ENCODE peak calls at places on chromosomes 6 and 20, in five cellular contexts. X is PC-3, N is fibroblast of lung, V is astrocyte, C is A673. F is an unnamed sample.

GRCh38 chr6:35278708-35279107 is 18.9 kb upstream of the DEF6 start:
- DNase-seq in C (no peak), V (no peak), X (no peak), N (no peak), F (no peak)

GRCh38 chr6:14822689-14823088 is 423.2 kb upstream of the JARID2 start:
- DNase-seq in X (no peak), N (peak), C (peak), V (peak), F (no peak)

GRCh38 chr6:169893624-169894023 is 142.2 kb downstream of the ERMARD start:
- DNase-seq in N (no peak), X (no peak), V (no peak), C (no peak), F (no peak)

GRCh38 chr20:23445596-23446217 is 6.2 kb downstream of the CSTL1 start:
- DNase-seq in N (peak), X (peak), C (no peak), V (peak), F (no peak)

GRCh38 chr20:46027245-46027853 is 1.7 kb upstream of the SLC12A5 start:
- DNase-seq in N (peak), C (peak), X (peak), V (peak), F (peak)

GRCh38 chr6:158539363-158539762 is 20.5 kb upstream of the TMEM181 start:
- DNase-seq in C (no peak), N (no peak), X (no peak), V (no peak), F (no peak)

GRCh38 chr6:5261545-5262109 is 314 bp downstream of the FARS2 start:
- DNase-seq in X (peak), V (no peak), C (no peak), N (no peak), F (no peak)

GRCh38 chr6:56356431-56356830 is 109.1 kb upstream of the COL21A1 start:
- DNase-seq in C (peak), X (peak), V (peak), N (peak), F (no peak)

GRCh38 chr20:2873747-2874041 is 413 bp downstream of the PTPRA start:
- DNase-seq in N (peak), V (no peak), X (peak), C (peak), F (no peak)

GRCh38 chr20:51541189-51542032 is 1.1 kb downstream of the NFATC2 start:
- DNase-seq in X (no peak), N (peak), V (peak), C (peak), F (no peak)

GRCh38 chr6:4225207-4225872 is 90.0 kb upstream of the ECI2 start:
- DNase-seq in N (peak), X (no peak), V (peak), C (no peak), F (no peak)

GRCh38 chr6:108578595-108579038 is 17.9 kb downstream of the FOXO3 start:
- DNase-seq in V (peak), C (no peak), N (peak), X (no peak), F (no peak)

GRCh38 chr6:52231411-52232127 is 12.7 kb downstream of the IL17F start:
- DNase-seq in V (no peak), C (no peak), N (no peak), X (no peak), F (no peak)

GRCh38 chr6:145814035-145814500 is 527 bp downstream of the FBXO30 start:
- DNase-seq in N (peak), C (peak), X (peak), V (peak), F (no peak)

GRCh38 chr20:33273117-33273851 is 9.7 kb upstream of the BPIFB1 start:
- DNase-seq in C (no peak), X (no peak), V (no peak), N (peak), F (no peak)

GRCh38 chr6:3341467-3341866 is 82.7 kb downstream of the PSMG4 start:
- DNase-seq in N (peak), V (peak), X (no peak), C (peak), F (no peak)

GRCh38 chr20:1075564-1075963 is 42.8 kb upstream of the PSMF1 start:
- DNase-seq in C (no peak), N (no peak), V (no peak), X (no peak), F (no peak)

GRCh38 chr6:114342086-114342825 is 567 bp downstream of the HS3ST5 start:
- DNase-seq in C (no peak), X (peak), N (peak), V (no peak), F (peak)

GRCh38 chr20:60884277-60884676 is 367.8 kb upstream of the CDH4 start:
- DNase-seq in X (no peak), V (no peak), C (no peak), N (no peak), F (no peak)

GRCh38 chr6:43728586-43728985 is 41.0 kb upstream of the MRPS18A start:
- DNase-seq in N (no peak), C (no peak), X (peak), V (no peak), F (no peak)

GRCh38 chr6:159075506-159076100 is 30.8 kb upstream of the TAGAP start:
- DNase-seq in N (no peak), X (no peak), C (peak), V (no peak), F (no peak)

GRCh38 chr6:149941583-149942460 is at the start of gene ULBP2:
- DNase-seq in X (peak), C (peak), N (peak), V (peak), F (peak)

GRCh38 chr6:31267504-31268371 is 4.2 kb downstream of the HLA-C start:
- DNase-seq in V (no peak), X (no peak), C (no peak), N (no peak), F (no peak)

GRCh38 chr6:149366237-149366921 is 33.7 kb upstream of the SUMO4 start:
- DNase-seq in C (no peak), N (no peak), X (no peak), V (no peak), F (no peak)

GRCh38 chr6:7644394-7644793 is 54.4 kb downstream of the SNRNP48 start:
- DNase-seq in V (no peak), N (no peak), X (peak), C (no peak), F (peak)

GRCh38 chr6:39546731-39547130 is 178.5 kb downstream of the KIF6 start:
- DNase-seq in X (no peak), C (no peak), V (no peak), N (no peak), F (no peak)

GRCh38 chr6:90467546-90467945 is 119.3 kb downstream of the MAP3K7 start:
- DNase-seq in X (no peak), N (no peak), V (no peak), C (no peak), F (no peak)

GRCh38 chr6:158853072-158853871 is 34.1 kb upstream of the EZR start:
- DNase-seq in V (peak), X (peak), N (peak), C (peak), F (peak)

GRCh38 chr6:28211840-28212509 is 13.1 kb upstream of the ZSCAN9 start:
- DNase-seq in N (no peak), C (no peak), X (peak), V (no peak), F (no peak)

GRCh38 chr6:52049252-52050050 is 38.0 kb downstream of the PKHD1 start:
- DNase-seq in N (peak), C (peak), X (peak), V (peak), F (no peak)

GRCh38 chr6:12844284-12845223 is 128.0 kb downstream of the PHACTR1 start:
- DNase-seq in V (peak), C (peak), N (peak), X (peak), F (no peak)

GRCh38 chr6:10269814-10270472 is 144.9 kb downstream of the TFAP2A start:
- DNase-seq in X (peak), V (peak), N (peak), C (no peak), F (no peak)

GRCh38 chr20:34293589-34293988 is 9.6 kb downstream of the AHCY start:
- DNase-seq in N (no peak), V (no peak), C (no peak), X (no peak), F (no peak)

GRCh38 chr6:43496370-43497128 is 13.6 kb downstream of the LRRC73 start:
- DNase-seq in V (peak), X (no peak), N (peak), C (no peak), F (peak)

GRCh38 chr6:152209211-152209610 is 401.7 kb downstream of the ESR1 start:
- DNase-seq in C (no peak), V (no peak), N (no peak), X (peak), F (no peak)

GRCh38 chr6:5112065-5112799 is 27.1 kb downstream of the PPP1R3G start:
- DNase-seq in X (peak), V (peak), C (peak), N (peak), F (peak)

GRCh38 chr6:128208078-128208477 is 307.2 kb upstream of the THEMIS start:
- DNase-seq in V (peak), N (peak), C (no peak), X (peak), F (peak)

GRCh38 chr20:59207742-59208357 is 44.2 kb downstream of the ZNF831 start:
- DNase-seq in V (no peak), X (peak), N (no peak), C (peak), F (no peak)

GRCh38 chr6:16764188-16764950 is 3.1 kb upstream of the ATXN1 start:
- DNase-seq in X (peak), C (peak), V (peak), N (peak), F (no peak)

GRCh38 chr6:16760536-16761468 is at the start of gene ATXN1:
- DNase-seq in V (no peak), N (no peak), C (peak), X (peak), F (peak)

GRCh38 chr6:16762547-16763477 is 1.6 kb upstream of the ATXN1 start:
- DNase-seq in X (peak), V (peak), C (peak), N (peak), F (peak)

GRCh38 chr6:16761469-16762264 is 407 bp upstream of the ATXN1 start:
- DNase-seq in V (peak), X (peak), C (peak), N (peak), F (peak)

GRCh38 chr6:16762265-16762546 is 946 bp upstream of the ATXN1 start:
- DNase-seq in N (peak), V (no peak), C (peak), X (no peak), F (no peak)
- TF ChIP-seq EZH2 in N (no peak), V (no peak), C (no peak), X (no peak), F (no peak)

GRCh38 chr6:88166901-88167624 is 916 bp upstream of the CNR1 start:
- DNase-seq in C (no peak), X (no peak), N (no peak), V (no peak), F (no peak)

GRCh38 chr6:88165877-88166492 is at the start of gene CNR1:
- DNase-seq in V (peak), X (no peak), C (peak), N (peak), F (no peak)

GRCh38 chr6:88165087-88165876 is 865 bp downstream of the CNR1 start:
- DNase-seq in V (no peak), N (no peak), X (no peak), C (no peak), F (no peak)

GRCh38 chr6:88167625-88167937 is 1.4 kb upstream of the CNR1 start:
- DNase-seq in X (no peak), N (no peak), V (no peak), C (no peak), F (no peak)

GRCh38 chr6:88166493-88166900 is 350 bp upstream of the CNR1 start:
- DNase-seq in C (no peak), V (no peak), X (no peak), N (no peak), F (no peak)
- TF ChIP-seq EZH2 in C (no peak), V (no peak), X (no peak), N (peak), F (no peak)

GRCh38 chr6:85463621-85464259 is 13.9 kb downstream of the NT5E start:
- DNase-seq in X (no peak), V (no peak), N (no peak), C (no peak), F (no peak)

GRCh38 chr6:85464722-85465150 is 14.9 kb downstream of the NT5E start:
- DNase-seq in X (peak), C (peak), N (peak), V (peak), F (peak)

GRCh38 chr6:85464260-85464644 is 14.4 kb downstream of the NT5E start:
- DNase-seq in N (peak), V (peak), C (peak), X (peak), F (peak)

GRCh38 chr6:85468326-85468725 is 18.4 kb downstream of the NT5E start:
- DNase-seq in C (no peak), X (no peak), V (no peak), N (no peak), F (no peak)

DNA sequence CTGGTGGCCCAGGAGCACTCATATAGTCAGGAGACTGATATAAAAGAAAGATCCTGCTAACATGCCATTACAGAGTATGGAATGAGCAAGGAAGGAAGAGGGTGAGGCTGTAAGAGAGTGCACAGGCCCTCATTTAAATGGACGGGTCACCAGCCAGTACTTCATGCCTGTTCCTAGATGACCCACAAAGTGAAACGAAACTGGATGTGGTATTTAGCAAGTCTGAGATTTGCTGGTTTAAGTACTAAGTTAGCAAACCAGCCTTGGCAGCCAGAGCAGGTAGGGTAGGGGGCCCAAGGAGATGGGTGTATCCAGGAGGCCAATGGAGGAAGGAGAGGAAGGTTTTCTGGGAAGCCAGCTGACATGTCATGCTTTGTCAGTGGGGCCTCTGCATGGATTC is 15.9 kb downstream of the NT5E start:
- DNase-seq in N (no peak), C (no peak), X (no peak), V (no peak), F (no peak)
- TF ChIP-seq EZH2 in N (no peak), C (no peak), X (no peak), V (no peak), F (no peak)

DNA sequence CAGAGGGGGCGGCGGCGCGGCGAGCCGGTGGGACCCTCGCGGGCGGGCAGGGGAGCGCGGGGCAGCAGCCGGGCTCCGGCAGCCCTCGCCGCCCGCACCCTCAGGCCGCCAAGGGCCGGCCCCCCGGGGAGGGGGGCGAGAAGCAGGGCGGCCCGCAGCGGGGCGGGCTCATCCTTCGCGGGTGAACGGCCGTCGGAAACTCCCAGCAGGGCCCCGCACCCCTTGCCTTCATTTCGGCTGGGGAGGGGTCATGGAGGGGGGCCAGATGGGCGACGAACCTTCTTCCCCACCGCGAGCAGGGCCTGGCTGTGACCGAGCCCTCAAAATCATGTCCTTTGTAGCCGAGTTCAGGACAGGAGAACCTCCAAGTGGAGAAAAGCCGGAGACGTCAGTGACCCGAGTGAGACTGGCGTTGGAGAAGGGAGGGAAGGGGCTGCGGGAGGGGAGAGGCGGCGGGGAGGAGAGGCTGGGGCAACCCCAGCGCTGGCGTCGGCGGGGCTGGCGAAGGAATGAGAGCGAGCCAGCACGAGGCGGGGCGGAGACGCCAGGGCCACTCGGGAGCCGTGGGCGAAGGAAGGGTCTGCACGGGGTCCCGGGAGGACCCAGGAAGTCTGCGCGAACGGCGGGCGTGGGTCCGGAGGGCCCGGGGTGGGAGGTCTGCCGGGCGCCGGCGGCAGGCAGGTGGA is 596 bp upstream of the FOXC1 start:
- DNase-seq in X (peak), V (no peak), C (no peak), N (no peak), F (no peak)
- TF ChIP-seq EZH2 in X (no peak), V (peak), C (peak), N (no peak), F (no peak)

GRCh38 chr20:21512634-21513180 is 1.2 kb downstream of the NKX2-2 start:
- DNase-seq in N (no peak), X (no peak), C (peak), V (no peak), F (no peak)

GRCh38 chr20:21511850-21512633 is 1.8 kb downstream of the NKX2-2 start:
- DNase-seq in C (peak), N (no peak), V (no peak), X (no peak), F (no peak)

GRCh38 chr20:21514553-21515251 is 838 bp upstream of the NKX2-2 start:
- DNase-seq in N (no peak), X (no peak), V (no peak), C (peak), F (no peak)

GRCh38 chr20:21513881-21514540 is at the start of gene NKX2-2:
- DNase-seq in N (peak), C (peak), V (peak), X (no peak), F (no peak)

DNA sequence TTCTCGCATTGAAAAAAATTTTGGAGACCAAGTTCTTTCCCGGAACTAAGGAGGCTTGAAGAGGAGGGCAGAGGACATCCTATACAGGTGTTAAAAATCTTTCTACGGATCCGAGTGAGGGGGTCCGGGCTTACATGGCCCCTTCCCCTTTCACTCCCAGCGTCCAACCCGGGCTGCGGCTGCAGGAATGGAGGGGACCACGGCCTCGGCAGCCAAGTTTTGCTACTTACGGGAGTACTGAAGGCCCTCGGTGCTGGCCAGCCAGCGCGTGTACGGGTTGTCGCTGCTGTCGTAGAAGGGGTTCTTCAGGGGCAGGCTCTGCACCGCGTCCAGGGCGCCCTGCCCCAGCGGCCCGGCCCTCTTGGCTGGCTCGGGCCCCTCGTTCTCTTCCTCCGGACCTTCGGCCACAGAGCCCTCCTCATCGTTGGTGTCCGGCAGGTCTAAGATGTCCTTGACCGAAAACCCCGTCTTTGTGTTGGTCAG is 642 bp downstream of the NKX2-2 start:
- DNase-seq in C (peak), N (no peak), V (no peak), X (no peak), F (no peak)
- TF ChIP-seq EZH2 in C (no peak), N (peak), V (peak), X (no peak), F (no peak)

GRCh38 chr6:34085453-34086170 is 60.3 kb downstream of the GRM4 start:
- DNase-seq in V (no peak), X (no peak), C (no peak), N (no peak), F (no peak)
- TF ChIP-seq EZH2 in V (no peak), X (no peak), C (no peak), N (no peak), F (no peak)

DNA sequence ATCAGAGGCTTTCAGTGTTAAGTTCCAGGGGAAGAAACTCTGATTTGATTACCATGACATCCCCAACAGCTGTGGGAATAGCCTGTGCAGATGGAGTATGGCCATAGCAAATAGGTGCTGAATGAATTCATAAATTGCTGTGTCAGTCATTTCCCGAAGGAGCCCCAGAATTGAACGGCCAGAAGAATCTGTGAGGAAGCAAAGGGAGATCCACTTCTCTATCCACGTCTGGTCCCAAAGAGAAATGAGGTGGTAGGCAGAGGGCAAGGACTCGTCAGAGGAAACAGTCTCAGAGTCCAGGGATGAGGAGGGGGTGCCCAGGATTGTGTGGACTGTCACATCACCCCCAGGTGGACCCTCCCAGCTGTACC is 3.1 kb upstream of the TAF8 start:
- DNase-seq in N (no peak), X (no peak), C (no peak), V (no peak), F (no peak)
- TF ChIP-seq EZH2 in N (no peak), X (no peak), C (no peak), V (no peak), F (no peak)

GRCh38 chr20:24629668-24630067 is 160.2 kb downstream of the SYNDIG1 start:
- DNase-seq in X (no peak), C (peak), V (no peak), N (no peak), F (no peak)
- TF ChIP-seq EZH2 in X (no peak), C (no peak), V (no peak), N (no peak), F (no peak)

GRCh38 chr20:24698189-24698588 is 228.8 kb downstream of the SYNDIG1 start:
- DNase-seq in C (no peak), N (no peak), V (no peak), X (no peak), F (no peak)
- TF ChIP-seq EZH2 in C (no peak), N (no peak), V (no peak), X (no peak), F (no peak)